ENCODE peak calls at places on chromosome 16, in eight cellular contexts. M, I, V, K, R, N, W and J are unnamed samples.

GRCh38 chr16:48498761-48499600 is 111.0 kb downstream of the N4BP1 start:
- DNase-seq in N (peak; percentile 42), W (peak; percentile 49), I (no peak), R (peak; percentile 39), V (no peak), K (no peak), M (peak; percentile 10), J (no peak)

GRCh38 chr16:21300309-21301167 is 22.4 kb upstream of the CRYM start:
- DNase-seq in I (peak; percentile 20), K (peak; percentile 87), V (peak; percentile 99), M (peak; percentile 100), R (peak; percentile 100), W (peak; percentile 98), N (peak; percentile 94), J (peak; percentile 98)

GRCh38 chr16:75176926-75177325 is 28.6 kb downstream of the ZFP1 start:
- DNase-seq in R (no peak), K (no peak), I (no peak), W (no peak), N (no peak), V (no peak), M (no peak), J (no peak)

GRCh38 chr16:70685938-70686375 is at the start of gene MTSS2:
- DNase-seq in V (peak; percentile 71), W (peak; percentile 96), N (peak; percentile 88), M (peak; percentile 89), R (peak; percentile 82), I (no peak), K (peak; percentile 93), J (peak; percentile 95)

GRCh38 chr16:67393790-67394270 is 532 bp upstream of the TPPP3 start:
- DNase-seq in W (no peak), M (no peak), R (no peak), V (no peak), N (no peak), I (no peak), K (no peak), J (no peak)

GRCh38 chr16:735982-736453 is 4.8 kb downstream of the CIAO3 start:
- DNase-seq in W (no peak), N (no peak), M (no peak), K (no peak), V (no peak), R (no peak), I (no peak), J (no peak)

GRCh38 chr16:79173101-79173500 is 427.4 kb downstream of the MAF start:
- DNase-seq in V (no peak), N (no peak), W (no peak), M (no peak), R (no peak), I (no peak), K (no peak), J (no peak)

GRCh38 chr16:31225193-31225592 is 8.3 kb upstream of the PYDC1 start:
- DNase-seq in W (no peak), N (no peak), I (no peak), V (no peak), K (peak; percentile 3), R (no peak), M (no peak), J (no peak)

GRCh38 chr16:71540-72341 is 690 bp downstream of the RHBDF1 start:
- DNase-seq in M (peak; percentile 40), I (no peak), V (peak; percentile 67), R (no peak), W (peak; percentile 85), N (peak; percentile 96), K (peak; percentile 56), J (no peak)

GRCh38 chr16:4345439-4346204 is 5.5 kb downstream of the PAM16 start:
- DNase-seq in N (no peak), V (no peak), R (no peak), M (no peak), I (no peak), K (no peak), W (no peak), J (no peak)

GRCh38 chr16:67407176-67407787 is 9.0 kb downstream of the ZDHHC1 start:
- DNase-seq in K (no peak), W (no peak), N (no peak), I (no peak), V (no peak), R (no peak), M (no peak), J (no peak)

GRCh38 chr16:84138824-84139627 is 6.0 kb downstream of the HSDL1 start:
- DNase-seq in K (peak; percentile 66), W (peak; percentile 90), M (no peak), I (no peak), N (no peak), R (no peak), V (peak; percentile 79), J (no peak)

GRCh38 chr16:85665373-85665740 is 23.4 kb downstream of the GINS2 start:
- DNase-seq in I (no peak), W (no peak), V (no peak), M (no peak), R (no peak), N (no peak), K (no peak), J (no peak)

GRCh38 chr16:84874004-84874435 is 54.2 kb downstream of the CRISPLD2 start:
- DNase-seq in M (no peak), V (no peak), N (no peak), K (no peak), W (peak; percentile 7), I (no peak), R (no peak), J (no peak)

GRCh38 chr16:87556941-87557459 is 45.3 kb upstream of the JPH3 start:
- DNase-seq in N (no peak), R (no peak), I (no peak), V (no peak), W (peak; percentile 77), K (no peak), M (no peak), J (no peak)

GRCh38 chr16:87365021-87365713 is 18.4 kb downstream of the FBXO31 start:
- DNase-seq in V (no peak), K (no peak), N (no peak), I (no peak), R (no peak), M (no peak), W (no peak), J (no peak)